ENCODE peak calls at places on chromosomes 6 and 20, in seven cellular contexts. One of them, this sample, is unnamed.

GRCh38 chr6:143337201-143337949 is 113.1 kb downstream of the ADAT2 start:
- DNase-seq in MCF 10A: peak; percentile 93
- DNase-seq in GM20000: no peak
- DNase-seq in HS-27A: no peak
- DNase-seq in GM03348: no peak
- DNase-seq in mesothelial cell of epicardium: peak; percentile 44
- DNase-seq in stimulated activated CD4-positive, alpha-beta T cell treated with anti-CD3 and anti-CD28 coated beads, Interleukin-1b, Interleukin-23, amount 100 ng/mL, for 24 hours: peak; percentile 43
- DNase-seq in this sample: no peak

GRCh38 chr6:79617521-79617941 is 13.6 kb upstream of the SH3BGRL2 start:
- DNase-seq in MCF 10A: no peak
- DNase-seq in GM20000: no peak
- DNase-seq in HS-27A: no peak
- DNase-seq in GM03348: no peak
- DNase-seq in mesothelial cell of epicardium: no peak
- DNase-seq in stimulated activated CD4-positive, alpha-beta T cell treated with anti-CD3 and anti-CD28 coated beads, Interleukin-1b, Interleukin-23, amount 100 ng/mL, for 24 hours: no peak
- DNase-seq in this sample: no peak

GRCh38 chr6:3165631-3166534 is 8.5 kb upstream of the TUBB2A start:
- DNase-seq in MCF 10A: peak; percentile 17
- DNase-seq in GM20000: no peak
- DNase-seq in HS-27A: no peak
- DNase-seq in GM03348: no peak
- DNase-seq in mesothelial cell of epicardium: no peak
- DNase-seq in stimulated activated CD4-positive, alpha-beta T cell treated with anti-CD3 and anti-CD28 coated beads, Interleukin-1b, Interleukin-23, amount 100 ng/mL, for 24 hours: no peak
- DNase-seq in this sample: no peak

GRCh38 chr6:21265264-21266044 is 328.1 kb upstream of the SOX4 start:
- DNase-seq in MCF 10A: peak; percentile 6
- DNase-seq in GM20000: no peak
- DNase-seq in HS-27A: no peak
- DNase-seq in GM03348: no peak
- DNase-seq in mesothelial cell of epicardium: no peak
- DNase-seq in stimulated activated CD4-positive, alpha-beta T cell treated with anti-CD3 and anti-CD28 coated beads, Interleukin-1b, Interleukin-23, amount 100 ng/mL, for 24 hours: no peak
- DNase-seq in this sample: no peak

GRCh38 chr20:57840066-57840465 is 130.3 kb upstream of the PMEPA1 start:
- DNase-seq in MCF 10A: no peak
- DNase-seq in GM20000: no peak
- DNase-seq in HS-27A: no peak
- DNase-seq in GM03348: peak; percentile 30
- DNase-seq in mesothelial cell of epicardium: no peak
- DNase-seq in stimulated activated CD4-positive, alpha-beta T cell treated with anti-CD3 and anti-CD28 coated beads, Interleukin-1b, Interleukin-23, amount 100 ng/mL, for 24 hours: no peak
- DNase-seq in this sample: no peak

GRCh38 chr6:1378224-1379025 is 11.0 kb upstream of the FOXF2 start:
- DNase-seq in MCF 10A: no peak
- DNase-seq in GM20000: peak; percentile 38
- DNase-seq in HS-27A: no peak
- DNase-seq in GM03348: no peak
- DNase-seq in mesothelial cell of epicardium: no peak
- DNase-seq in stimulated activated CD4-positive, alpha-beta T cell treated with anti-CD3 and anti-CD28 coated beads, Interleukin-1b, Interleukin-23, amount 100 ng/mL, for 24 hours: no peak
- DNase-seq in this sample: no peak

GRCh38 chr6:145758086-145758485 is 22.8 kb upstream of the EPM2A start:
- DNase-seq in MCF 10A: no peak
- DNase-seq in GM20000: no peak
- DNase-seq in HS-27A: no peak
- DNase-seq in GM03348: no peak
- DNase-seq in mesothelial cell of epicardium: no peak
- DNase-seq in stimulated activated CD4-positive, alpha-beta T cell treated with anti-CD3 and anti-CD28 coated beads, Interleukin-1b, Interleukin-23, amount 100 ng/mL, for 24 hours: no peak
- DNase-seq in this sample: no peak

GRCh38 chr6:722608-723007 is 29.7 kb upstream of the EXOC2 start:
- DNase-seq in MCF 10A: no peak
- DNase-seq in GM20000: no peak
- DNase-seq in HS-27A: no peak
- DNase-seq in GM03348: peak; percentile 55
- DNase-seq in mesothelial cell of epicardium: no peak
- DNase-seq in stimulated activated CD4-positive, alpha-beta T cell treated with anti-CD3 and anti-CD28 coated beads, Interleukin-1b, Interleukin-23, amount 100 ng/mL, for 24 hours: no peak
- DNase-seq in this sample: no peak

GRCh38 chr6:41636803-41637178 is 1.5 kb upstream of the MDFI start:
- DNase-seq in MCF 10A: peak; percentile 84
- DNase-seq in GM20000: no peak
- DNase-seq in HS-27A: no peak
- DNase-seq in GM03348: no peak
- DNase-seq in mesothelial cell of epicardium: peak; percentile 67
- DNase-seq in stimulated activated CD4-positive, alpha-beta T cell treated with anti-CD3 and anti-CD28 coated beads, Interleukin-1b, Interleukin-23, amount 100 ng/mL, for 24 hours: no peak
- DNase-seq in this sample: no peak

GRCh38 chr6:45472383-45472782 is 94.6 kb upstream of the SUPT3H start:
- DNase-seq in MCF 10A: no peak
- DNase-seq in GM20000: no peak
- DNase-seq in HS-27A: no peak
- DNase-seq in GM03348: no peak
- DNase-seq in mesothelial cell of epicardium: no peak
- DNase-seq in stimulated activated CD4-positive, alpha-beta T cell treated with anti-CD3 and anti-CD28 coated beads, Interleukin-1b, Interleukin-23, amount 100 ng/mL, for 24 hours: no peak
- DNase-seq in this sample: no peak

GRCh38 chr6:72956272-72956671 is 269.0 kb downstream of the KHDC1L start:
- DNase-seq in MCF 10A: no peak
- DNase-seq in GM20000: no peak
- DNase-seq in HS-27A: no peak
- DNase-seq in GM03348: no peak
- DNase-seq in mesothelial cell of epicardium: no peak
- DNase-seq in stimulated activated CD4-positive, alpha-beta T cell treated with anti-CD3 and anti-CD28 coated beads, Interleukin-1b, Interleukin-23, amount 100 ng/mL, for 24 hours: no peak
- DNase-seq in this sample: no peak

GRCh38 chr6:79802657-79803310 is 144.6 kb downstream of the ELOVL4 start:
- DNase-seq in MCF 10A: no peak
- DNase-seq in GM20000: no peak
- DNase-seq in HS-27A: no peak
- DNase-seq in GM03348: no peak
- DNase-seq in mesothelial cell of epicardium: no peak
- DNase-seq in stimulated activated CD4-positive, alpha-beta T cell treated with anti-CD3 and anti-CD28 coated beads, Interleukin-1b, Interleukin-23, amount 100 ng/mL, for 24 hours: no peak
- DNase-seq in this sample: no peak

GRCh38 chr6:33192671-33193602 is 670 bp upstream of the COL11A2 start:
- DNase-seq in MCF 10A: no peak
- DNase-seq in GM20000: peak; percentile 56
- DNase-seq in HS-27A: no peak
- DNase-seq in GM03348: peak; percentile 58
- DNase-seq in mesothelial cell of epicardium: no peak
- DNase-seq in stimulated activated CD4-positive, alpha-beta T cell treated with anti-CD3 and anti-CD28 coated beads, Interleukin-1b, Interleukin-23, amount 100 ng/mL, for 24 hours: no peak
- DNase-seq in this sample: no peak

GRCh38 chr20:52965819-52966218 is 6.3 kb upstream of the TSHZ2 start:
- DNase-seq in MCF 10A: peak; percentile 59
- DNase-seq in GM20000: no peak
- DNase-seq in HS-27A: no peak
- DNase-seq in GM03348: no peak
- DNase-seq in mesothelial cell of epicardium: no peak
- DNase-seq in stimulated activated CD4-positive, alpha-beta T cell treated with anti-CD3 and anti-CD28 coated beads, Interleukin-1b, Interleukin-23, amount 100 ng/mL, for 24 hours: no peak
- DNase-seq in this sample: no peak

GRCh38 chr20:21702553-21703467 is 2.7 kb upstream of the PAX1 start:
- DNase-seq in MCF 10A: no peak
- DNase-seq in GM20000: peak; percentile 55
- DNase-seq in HS-27A: no peak
- DNase-seq in GM03348: peak; percentile 82
- DNase-seq in mesothelial cell of epicardium: peak; percentile 96
- DNase-seq in stimulated activated CD4-positive, alpha-beta T cell treated with anti-CD3 and anti-CD28 coated beads, Interleukin-1b, Interleukin-23, amount 100 ng/mL, for 24 hours: peak; percentile 43
- DNase-seq in this sample: no peak

GRCh38 chr20:39016076-39016475 is 53.9 kb downstream of the DHX35 start:
- DNase-seq in MCF 10A: no peak
- DNase-seq in GM20000: no peak
- DNase-seq in HS-27A: no peak
- DNase-seq in GM03348: no peak
- DNase-seq in mesothelial cell of epicardium: no peak
- DNase-seq in stimulated activated CD4-positive, alpha-beta T cell treated with anti-CD3 and anti-CD28 coated beads, Interleukin-1b, Interleukin-23, amount 100 ng/mL, for 24 hours: no peak
- DNase-seq in this sample: no peak

GRCh38 chr20:23160536-23161243 is 74.6 kb upstream of the CD93 start:
- DNase-seq in MCF 10A: peak; percentile 90
- DNase-seq in GM20000: no peak
- DNase-seq in HS-27A: no peak
- DNase-seq in GM03348: peak; percentile 53
- DNase-seq in mesothelial cell of epicardium: peak; percentile 30
- DNase-seq in stimulated activated CD4-positive, alpha-beta T cell treated with anti-CD3 and anti-CD28 coated beads, Interleukin-1b, Interleukin-23, amount 100 ng/mL, for 24 hours: no peak
- DNase-seq in this sample: no peak

GRCh38 chr6:140314675-140315074 is 940.2 kb upstream of the CITED2 start:
- DNase-seq in MCF 10A: no peak
- DNase-seq in GM20000: no peak
- DNase-seq in HS-27A: no peak
- DNase-seq in GM03348: no peak
- DNase-seq in mesothelial cell of epicardium: no peak
- DNase-seq in stimulated activated CD4-positive, alpha-beta T cell treated with anti-CD3 and anti-CD28 coated beads, Interleukin-1b, Interleukin-23, amount 100 ng/mL, for 24 hours: no peak
- DNase-seq in this sample: no peak

GRCh38 chr6:127458190-127458589 is 999 bp downstream of the KIAA0408 start:
- DNase-seq in MCF 10A: no peak
- DNase-seq in GM20000: no peak
- DNase-seq in HS-27A: no peak
- DNase-seq in GM03348: no peak
- DNase-seq in mesothelial cell of epicardium: no peak
- DNase-seq in stimulated activated CD4-positive, alpha-beta T cell treated with anti-CD3 and anti-CD28 coated beads, Interleukin-1b, Interleukin-23, amount 100 ng/mL, for 24 hours: no peak
- DNase-seq in this sample: no peak